ENCODE peak calls at places on chromosomes 1 and 21, in seven cellular contexts. Y is K562, Q is HepG2, J is H1, P is HCT116, N is SK-N-SH, V is GM12878. D is an unnamed sample.

GRCh38 chr1:177969825-177970371 is at the start of gene SEC16B:
- DNase-seq in Y (no peak), Q (peak; percentile 87), J (no peak), P (no peak), N (no peak), V (no peak), D (no peak)

GRCh38 chr1:63148825-63149645 is 173.3 kb upstream of the FOXD3 start:
- DNase-seq in Y (peak; percentile 22), Q (peak; percentile 32), J (peak; percentile 60), P (peak; percentile 40), N (peak; percentile 41), V (no peak), D (peak; percentile 40)

GRCh38 chr1:223179280-223179679 is 36.2 kb upstream of the TLR5 start:
- DNase-seq in Y (no peak), Q (no peak), J (no peak), P (no peak), N (no peak), V (no peak), D (no peak)

GRCh38 chr1:167938083-167938482 is 1.2 kb upstream of the MPC2 start:
- DNase-seq in Y (no peak), Q (peak; percentile 12), J (no peak), P (no peak), N (no peak), V (no peak), D (peak; percentile 21)

GRCh38 chr1:12059722-12060464 is 3.2 kb upstream of the TNFRSF8 start:
- DNase-seq in Y (no peak), Q (no peak), J (no peak), P (no peak), N (no peak), V (no peak), D (no peak)

GRCh38 chr1:91804546-91805023 is 81.4 kb downstream of the TGFBR3 start:
- DNase-seq in Y (peak; percentile 66), Q (no peak), J (no peak), P (peak; percentile 84), N (no peak), V (peak; percentile 60), D (no peak)

GRCh38 chr1:201399352-201400126 is 415 bp upstream of the LAD1 start:
- DNase-seq in Y (peak; percentile 26), Q (peak; percentile 57), J (peak; percentile 85), P (peak; percentile 40), N (no peak), V (no peak), D (no peak)

GRCh38 chr1:185367218-185367617 is 50.2 kb upstream of the IVNS1ABP start:
- DNase-seq in Y (no peak), Q (no peak), J (no peak), P (no peak), N (no peak), V (no peak), D (peak; percentile 85)

GRCh38 chr1:22341791-22342605 is 109.7 kb upstream of the ZBTB40 start:
- DNase-seq in Y (no peak), Q (no peak), J (no peak), P (no peak), N (peak; percentile 84), V (no peak), D (peak; percentile 43)

GRCh38 chr1:59672851-59673574 is 141.7 kb upstream of the HOOK1 start:
- DNase-seq in Y (no peak), Q (peak; percentile 63), J (no peak), P (peak; percentile 56), N (no peak), V (no peak), D (peak; percentile 13)

GRCh38 chr1:61491497-61491896 is 233.4 kb downstream of the TM2D1 start:
- DNase-seq in Y (no peak), Q (no peak), J (no peak), P (no peak), N (no peak), V (no peak), D (no peak)

GRCh38 chr1:51963592-51964308 is 26.8 kb downstream of the RAB3B start:
- DNase-seq in Y (no peak), Q (no peak), J (no peak), P (no peak), N (no peak), V (no peak), D (peak; percentile 61)

GRCh38 chr21:28537371-28538079 is 455.2 kb downstream of the LTN1 start:
- DNase-seq in Y (no peak), Q (no peak), J (no peak), P (no peak), N (no peak), V (no peak), D (peak; percentile 82)

GRCh38 chr1:229127301-229127700 is 143.6 kb upstream of the RAB4A start:
- DNase-seq in Y (no peak), Q (no peak), J (no peak), P (no peak), N (no peak), V (no peak), D (no peak)

GRCh38 chr1:43450251-43451070 is 3.3 kb downstream of the HYI start:
- DNase-seq in Y (no peak), Q (no peak), J (no peak), P (no peak), N (no peak), V (no peak), D (no peak)

DNA sequence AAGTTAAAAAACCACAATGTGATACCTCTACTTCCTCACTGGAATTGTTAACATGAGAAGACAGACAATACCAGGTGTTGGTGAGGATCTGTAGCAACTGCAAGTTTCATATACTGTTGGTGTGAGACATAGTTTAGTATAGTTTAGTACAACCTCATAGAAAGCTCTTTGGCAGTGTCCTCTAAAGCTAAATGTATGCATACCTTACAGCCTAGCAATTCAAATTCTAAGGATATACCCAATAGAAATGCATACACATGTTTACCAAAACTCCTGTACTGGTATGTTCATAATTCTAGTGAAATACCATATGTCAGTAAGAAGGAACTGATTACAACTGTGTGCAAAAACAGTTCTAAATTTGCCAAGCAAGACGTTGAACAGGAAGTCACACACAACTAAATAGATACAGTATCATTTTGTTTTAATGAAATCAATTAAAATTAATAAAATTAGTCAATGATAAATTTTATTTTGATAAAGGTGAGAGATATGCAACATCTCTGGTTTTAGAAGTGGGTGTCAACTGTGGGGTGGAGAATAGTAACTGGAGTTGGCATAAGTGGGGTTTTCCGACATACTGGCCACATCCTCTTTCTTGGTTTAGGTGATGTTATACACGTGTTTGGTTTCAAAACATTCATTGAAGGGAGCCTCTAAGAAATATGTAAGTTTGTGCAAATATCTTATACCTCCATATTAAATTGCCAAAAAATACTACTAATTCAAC is 450.7 kb downstream of the PTPRC start:
- DNase-seq in Y (no peak), Q (no peak), J (no peak), P (no peak), N (no peak), V (peak; percentile 60), D (no peak)
- TF ChIP-seq MAX in Y (no peak), Q (no peak), J (no peak), P (no peak), N (no peak), V (peak; percentile 59), D (no peak)

GRCh38 chr1:163013826-163014600 is 55.1 kb upstream of the RGS4 start:
- DNase-seq in Y (no peak), Q (no peak), J (no peak), P (no peak), N (no peak), V (no peak), D (no peak)
- H3K9ac ChIP-seq in Y (no peak overlapping the region), Q (no peak overlapping the region), J (no peak overlapping the region), P (no peak overlapping the region), N (no peak overlapping the region), V (no peak overlapping the region), D (no peak overlapping the region)

DNA sequence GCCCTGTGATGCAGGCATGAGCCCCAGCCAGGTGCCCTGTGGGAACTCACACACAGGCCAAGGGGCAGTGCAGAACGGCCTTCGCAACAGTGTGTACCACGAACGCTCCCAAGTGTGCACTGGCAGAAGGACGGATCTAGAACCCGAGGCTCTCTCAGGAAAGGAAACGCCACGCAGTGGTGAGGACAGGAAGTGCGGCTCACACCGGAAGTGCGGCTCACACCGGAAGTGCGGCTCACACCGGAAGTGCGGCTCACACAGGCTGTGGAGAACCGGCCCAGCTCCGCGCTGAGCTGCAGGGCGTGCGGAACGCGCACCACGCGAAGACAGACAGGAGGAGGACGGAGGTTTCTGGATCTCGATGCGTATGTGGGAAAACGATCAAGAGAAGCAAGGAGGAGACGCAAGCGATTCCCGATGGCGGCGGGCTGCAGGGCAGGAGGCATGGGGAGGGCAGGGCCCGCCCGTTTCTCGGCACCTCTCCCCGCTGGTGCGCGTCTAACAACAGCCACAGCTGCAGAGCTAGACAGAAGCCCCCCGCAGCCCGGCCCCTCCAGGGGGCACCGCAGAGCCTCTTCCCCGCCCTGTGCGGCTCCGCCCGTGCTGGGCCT is 35.9 kb upstream of the TMEM52 start:
- DNase-seq in Y (peak; percentile 56), Q (no peak), J (no peak), P (no peak), N (peak; percentile 61), V (no peak), D (no peak)
- TF ChIP-seq MAX in Y (no peak), Q (no peak), J (no peak), P (no peak), N (no peak), V (no peak), D (no peak)

DNA sequence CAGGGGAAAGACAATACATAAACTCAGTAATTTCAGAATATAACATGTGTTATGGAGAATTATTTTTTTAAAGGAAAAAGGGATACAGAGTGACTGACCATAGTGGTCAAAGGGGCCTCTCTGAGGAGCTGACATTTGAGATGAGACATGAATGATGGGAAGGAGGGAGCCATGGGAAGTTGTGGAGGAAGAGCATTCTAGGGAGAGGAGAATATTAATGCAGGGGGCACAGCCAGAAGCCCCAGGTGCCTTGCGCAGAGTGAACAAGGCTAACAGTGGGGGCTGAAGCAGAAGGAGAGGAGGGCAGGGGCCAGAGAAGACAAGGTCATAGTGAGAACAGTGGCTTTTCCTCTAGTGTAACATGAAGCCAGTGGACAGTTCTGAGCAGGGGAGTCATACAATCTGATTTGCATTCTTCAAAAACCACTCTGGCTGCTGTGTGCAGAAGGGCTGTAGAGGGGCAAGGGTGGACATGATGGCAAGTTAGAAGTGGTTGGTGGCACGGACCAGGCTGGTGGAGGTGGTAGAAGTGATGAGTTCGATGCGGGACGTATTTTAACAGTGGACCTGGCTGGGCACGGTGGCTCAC is 28.2 kb upstream of the IFNLR1 start:
- DNase-seq in Y (no peak), Q (no peak), J (no peak), P (no peak), N (no peak), V (no peak), D (no peak)
- H3K9ac ChIP-seq in Y (no peak overlapping the region), Q (no peak overlapping the region), J (no peak overlapping the region), P (no peak overlapping the region), N (no peak overlapping the region), V (no peak overlapping the region), D (no peak overlapping the region)

GRCh38 chr1:211356723-211357418 is 30.2 kb downstream of the TRAF5 start:
- DNase-seq in Y (no peak), Q (no peak), J (no peak), P (no peak), N (no peak), V (no peak), D (no peak)

GRCh38 chr1:211358685-211359084 is 32.1 kb downstream of the TRAF5 start:
- DNase-seq in Y (no peak), Q (no peak), J (no peak), P (no peak), N (no peak), V (no peak), D (no peak)

GRCh38 chr1:211352985-211353515 is 26.4 kb downstream of the TRAF5 start:
- DNase-seq in Y (peak; percentile 78), Q (peak; percentile 79), J (peak; percentile 79), P (peak; percentile 15), N (no peak), V (no peak), D (no peak)

GRCh38 chr1:211353562-211354212 is 27.1 kb downstream of the TRAF5 start:
- DNase-seq in Y (no peak), Q (no peak), J (no peak), P (no peak), N (no peak), V (no peak), D (no peak)

GRCh38 chr1:211355873-211356272 is 29.2 kb downstream of the TRAF5 start:
- DNase-seq in Y (no peak), Q (peak; percentile 39), J (no peak), P (no peak), N (no peak), V (no peak), D (no peak)
- TF ChIP-seq MAX in Y (no peak), Q (no peak), J (no peak), P (no peak), N (no peak), V (no peak), D (no peak)